ENCODE peak calls at places on chromosomes 4 and X, in seven cellular contexts. One of them, this sample, is unnamed.

GRCh38 chrX:9515464-9515863 is 50.6 kb downstream of the TBL1X start:
- DNase-seq in endothelial cell of umbilical vein: no peak
- DNase-seq in H1: no peak
- DNase-seq in upper lobe of left lung: no peak
- DNase-seq in K562: no peak
- DNase-seq in transverse colon: no peak
- DNase-seq in sigmoid colon: no peak
- DNase-seq in this sample: no peak

GRCh38 chr4:148214529-148215166 is 227.6 kb downstream of the NR3C2 start:
- DNase-seq in endothelial cell of umbilical vein: peak; percentile 12
- DNase-seq in H1: no peak
- DNase-seq in upper lobe of left lung: no peak
- DNase-seq in K562: no peak
- DNase-seq in transverse colon: no peak
- DNase-seq in sigmoid colon: peak; percentile 80
- DNase-seq in this sample: peak; percentile 9

GRCh38 chr4:2248821-2249261 is 6.9 kb upstream of the HAUS3 start:
- DNase-seq in endothelial cell of umbilical vein: no peak
- DNase-seq in H1: no peak
- DNase-seq in upper lobe of left lung: peak; percentile 67
- DNase-seq in K562: no peak
- DNase-seq in transverse colon: no peak
- DNase-seq in sigmoid colon: no peak
- DNase-seq in this sample: no peak

GRCh38 chrX:103882999-103883398 is 50.9 kb upstream of the RAB9B start:
- DNase-seq in endothelial cell of umbilical vein: no peak
- DNase-seq in H1: no peak
- DNase-seq in upper lobe of left lung: no peak
- DNase-seq in K562: no peak
- DNase-seq in transverse colon: no peak
- DNase-seq in sigmoid colon: no peak
- DNase-seq in this sample: no peak

GRCh38 chr4:186765138-186765537 is 41.5 kb upstream of the FAT1 start:
- DNase-seq in endothelial cell of umbilical vein: no peak
- DNase-seq in H1: no peak
- DNase-seq in upper lobe of left lung: no peak
- DNase-seq in K562: peak; percentile 58
- DNase-seq in transverse colon: peak; percentile 82
- DNase-seq in sigmoid colon: no peak
- DNase-seq in this sample: peak; percentile 39

GRCh38 chrX:68511255-68511654 is 12.4 kb downstream of the YIPF6 start:
- DNase-seq in endothelial cell of umbilical vein: peak; percentile 42
- DNase-seq in H1: no peak
- DNase-seq in upper lobe of left lung: no peak
- DNase-seq in K562: peak; percentile 29
- DNase-seq in transverse colon: peak; percentile 18
- DNase-seq in sigmoid colon: no peak
- DNase-seq in this sample: peak; percentile 55

GRCh38 chrX:70456256-70456655 is 11.6 kb downstream of the DLG3 start:
- DNase-seq in endothelial cell of umbilical vein: no peak
- DNase-seq in H1: no peak
- DNase-seq in upper lobe of left lung: no peak
- DNase-seq in K562: no peak
- DNase-seq in transverse colon: no peak
- DNase-seq in sigmoid colon: no peak
- DNase-seq in this sample: no peak

GRCh38 chrX:25600776-25601175 is 537.4 kb upstream of the MAGEB18 start:
- DNase-seq in endothelial cell of umbilical vein: no peak
- DNase-seq in H1: no peak
- DNase-seq in upper lobe of left lung: no peak
- DNase-seq in K562: no peak
- DNase-seq in transverse colon: no peak
- DNase-seq in sigmoid colon: no peak
- DNase-seq in this sample: no peak

GRCh38 chr4:168781884-168782283 is 228.2 kb downstream of the CBR4 start:
- DNase-seq in endothelial cell of umbilical vein: no peak
- DNase-seq in H1: no peak
- DNase-seq in upper lobe of left lung: no peak
- DNase-seq in K562: no peak
- DNase-seq in transverse colon: no peak
- DNase-seq in sigmoid colon: no peak
- DNase-seq in this sample: no peak

GRCh38 chr4:107035711-107036601 is at the start of gene DKK2:
- DNase-seq in endothelial cell of umbilical vein: peak; percentile 20
- DNase-seq in H1: no peak
- DNase-seq in upper lobe of left lung: peak; percentile 48
- DNase-seq in K562: no peak
- DNase-seq in transverse colon: peak; percentile 10
- DNase-seq in sigmoid colon: peak; percentile 74
- DNase-seq in this sample: peak; percentile 62

GRCh38 chrX:129961180-129962083 is 21.0 kb upstream of the BCORL1 start:
- DNase-seq in endothelial cell of umbilical vein: no peak
- DNase-seq in H1: no peak
- DNase-seq in upper lobe of left lung: peak; percentile 84
- DNase-seq in K562: peak; percentile 88
- DNase-seq in transverse colon: peak; percentile 85
- DNase-seq in sigmoid colon: peak; percentile 64
- DNase-seq in this sample: peak; percentile 80

GRCh38 chr4:71683309-71683708 is 100.6 kb downstream of the GC start:
- DNase-seq in endothelial cell of umbilical vein: no peak
- DNase-seq in H1: no peak
- DNase-seq in upper lobe of left lung: no peak
- DNase-seq in K562: no peak
- DNase-seq in transverse colon: no peak
- DNase-seq in sigmoid colon: no peak
- DNase-seq in this sample: no peak

GRCh38 chr4:94341468-94341867 is 1.2 kb downstream of the HPGDS start:
- DNase-seq in endothelial cell of umbilical vein: no peak
- DNase-seq in H1: no peak
- DNase-seq in upper lobe of left lung: no peak
- DNase-seq in K562: no peak
- DNase-seq in transverse colon: no peak
- DNase-seq in sigmoid colon: no peak
- DNase-seq in this sample: no peak

GRCh38 chr4:94334962-94335361 is 7.7 kb downstream of the HPGDS start:
- DNase-seq in endothelial cell of umbilical vein: no peak
- DNase-seq in H1: no peak
- DNase-seq in upper lobe of left lung: no peak
- DNase-seq in K562: no peak
- DNase-seq in transverse colon: no peak
- DNase-seq in sigmoid colon: no peak
- DNase-seq in this sample: peak; percentile 15

GRCh38 chr4:94339779-94340178 is 2.9 kb downstream of the HPGDS start:
- DNase-seq in endothelial cell of umbilical vein: no peak
- DNase-seq in H1: no peak
- DNase-seq in upper lobe of left lung: no peak
- DNase-seq in K562: no peak
- DNase-seq in transverse colon: no peak
- DNase-seq in sigmoid colon: no peak
- DNase-seq in this sample: no peak

GRCh38 chr4:94342713-94343112 is at the start of gene HPGDS:
- DNase-seq in endothelial cell of umbilical vein: no peak
- DNase-seq in H1: no peak
- DNase-seq in upper lobe of left lung: no peak
- DNase-seq in K562: no peak
- DNase-seq in transverse colon: no peak
- DNase-seq in sigmoid colon: no peak
- DNase-seq in this sample: no peak

DNA sequence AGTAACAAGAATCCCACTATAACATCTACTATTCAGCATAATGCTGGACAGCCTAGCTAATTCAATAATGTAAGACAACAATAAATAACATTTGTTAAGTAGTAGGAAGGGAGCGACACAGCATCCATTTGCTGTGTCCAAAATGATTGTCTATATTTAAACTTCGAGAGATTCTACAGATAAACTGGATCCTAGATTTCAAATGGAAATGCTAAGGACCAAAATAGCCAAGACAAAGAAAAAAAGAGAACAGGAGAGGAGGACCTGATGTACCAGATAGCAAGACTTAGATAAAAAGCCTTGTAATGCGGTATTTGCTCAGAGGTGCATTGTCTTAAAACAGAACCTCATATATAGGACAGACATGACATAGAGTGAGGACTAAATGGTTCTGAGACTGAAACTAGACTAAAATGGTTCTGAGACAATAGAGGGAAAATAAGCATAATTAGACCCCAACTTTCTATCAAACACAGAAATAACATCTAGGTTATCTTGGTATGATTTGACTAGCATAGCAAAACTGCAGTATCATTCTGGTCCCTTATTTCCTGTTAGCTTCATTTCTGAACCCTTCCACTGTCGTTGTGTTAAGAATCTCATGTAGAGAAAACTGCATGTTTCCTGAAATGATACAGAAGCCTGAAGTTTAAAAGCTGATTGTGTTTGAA is 3.8 kb downstream of the HPGDS start:
- DNase-seq in endothelial cell of umbilical vein: no peak
- DNase-seq in H1: no peak
- DNase-seq in upper lobe of left lung: no peak
- DNase-seq in K562: no peak
- DNase-seq in transverse colon: no peak
- DNase-seq in sigmoid colon: no peak
- DNase-seq in this sample: no peak
- H3K4me3 ChIP-seq in endothelial cell of umbilical vein: no peak overlapping the region
- H3K4me3 ChIP-seq in H1: no peak overlapping the region
- H3K4me3 ChIP-seq in upper lobe of left lung: no peak overlapping the region
- H3K4me3 ChIP-seq in K562: no peak overlapping the region
- H3K4me3 ChIP-seq in transverse colon: no peak overlapping the region
- H3K4me3 ChIP-seq in sigmoid colon: no peak overlapping the region
- H3K4me3 ChIP-seq in this sample: no peak overlapping the region

GRCh38 chrX:47222776-47223350 is 4.4 kb downstream of the CDK16 start:
- DNase-seq in endothelial cell of umbilical vein: no peak
- DNase-seq in H1: no peak
- DNase-seq in upper lobe of left lung: no peak
- DNase-seq in K562: peak; percentile 48
- DNase-seq in transverse colon: no peak
- DNase-seq in sigmoid colon: no peak
- DNase-seq in this sample: peak; percentile 39

GRCh38 chrX:47218920-47219815 is 687 bp downstream of the CDK16 start:
- DNase-seq in endothelial cell of umbilical vein: peak; percentile 5
- DNase-seq in H1: no peak
- DNase-seq in upper lobe of left lung: peak; percentile 89
- DNase-seq in K562: peak; percentile 72
- DNase-seq in transverse colon: peak; percentile 70
- DNase-seq in sigmoid colon: peak; percentile 77
- DNase-seq in this sample: peak; percentile 48

GRCh38 chrX:47223476-47224250 is 5.2 kb downstream of the CDK16 start:
- DNase-seq in endothelial cell of umbilical vein: no peak
- DNase-seq in H1: no peak
- DNase-seq in upper lobe of left lung: no peak
- DNase-seq in K562: no peak
- DNase-seq in transverse colon: no peak
- DNase-seq in sigmoid colon: no peak
- DNase-seq in this sample: no peak

GRCh38 chrX:47224266-47224895 is 5.9 kb downstream of the CDK16 start:
- DNase-seq in endothelial cell of umbilical vein: no peak
- DNase-seq in H1: no peak
- DNase-seq in upper lobe of left lung: no peak
- DNase-seq in K562: no peak
- DNase-seq in transverse colon: no peak
- DNase-seq in sigmoid colon: no peak
- DNase-seq in this sample: no peak

GRCh38 chrX:47221756-47222155 is 3.3 kb downstream of the CDK16 start:
- DNase-seq in endothelial cell of umbilical vein: no peak
- DNase-seq in H1: no peak
- DNase-seq in upper lobe of left lung: no peak
- DNase-seq in K562: no peak
- DNase-seq in transverse colon: no peak
- DNase-seq in sigmoid colon: no peak
- DNase-seq in this sample: no peak
- TF ChIP-seq POLR2AphosphoS5 in endothelial cell of umbilical vein: no peak
- TF ChIP-seq POLR2AphosphoS5 in H1: no peak
- TF ChIP-seq POLR2AphosphoS5 in upper lobe of left lung: no peak
- TF ChIP-seq POLR2AphosphoS5 in K562: no peak
- TF ChIP-seq POLR2AphosphoS5 in transverse colon: no peak
- TF ChIP-seq POLR2AphosphoS5 in sigmoid colon: no peak
- TF ChIP-seq POLR2AphosphoS5 in this sample: no peak

DNA sequence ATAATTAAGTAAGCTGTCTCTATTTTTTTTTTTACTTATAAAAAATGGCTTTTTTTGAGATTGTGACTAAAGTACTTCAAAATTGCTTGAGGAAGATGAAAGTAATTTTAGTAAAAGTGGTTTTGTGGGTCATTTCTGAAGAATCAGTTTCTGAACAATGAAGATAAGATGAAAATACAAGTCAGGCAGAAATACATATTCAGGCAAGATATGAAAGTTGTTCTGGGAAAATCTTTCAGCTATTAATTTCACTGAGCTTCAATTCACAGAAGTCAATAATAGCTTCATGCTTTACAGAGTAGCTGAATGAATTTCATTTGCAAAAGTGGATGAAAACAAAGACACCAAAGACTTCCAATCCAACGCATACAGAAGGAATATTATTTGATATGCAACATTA is 305.2 kb upstream of the ARSJ start:
- DNase-seq in endothelial cell of umbilical vein: no peak
- DNase-seq in H1: no peak
- DNase-seq in upper lobe of left lung: no peak
- DNase-seq in K562: no peak
- DNase-seq in transverse colon: no peak
- DNase-seq in sigmoid colon: no peak
- DNase-seq in this sample: no peak
- H3K4me3 ChIP-seq in endothelial cell of umbilical vein: no peak overlapping the region
- H3K4me3 ChIP-seq in H1: no peak overlapping the region
- H3K4me3 ChIP-seq in upper lobe of left lung: no peak overlapping the region
- H3K4me3 ChIP-seq in K562: no peak overlapping the region
- H3K4me3 ChIP-seq in transverse colon: no peak overlapping the region
- H3K4me3 ChIP-seq in sigmoid colon: no peak overlapping the region
- H3K4me3 ChIP-seq in this sample: no peak overlapping the region

GRCh38 chr4:143384381-143384994 is 47.8 kb downstream of the GAB1 start:
- DNase-seq in endothelial cell of umbilical vein: peak; percentile 65
- DNase-seq in H1: no peak
- DNase-seq in upper lobe of left lung: no peak
- DNase-seq in K562: no peak
- DNase-seq in transverse colon: no peak
- DNase-seq in sigmoid colon: no peak
- DNase-seq in this sample: no peak
- TF ChIP-seq POLR2AphosphoS5 in endothelial cell of umbilical vein: no peak
- TF ChIP-seq POLR2AphosphoS5 in H1: no peak
- TF ChIP-seq POLR2AphosphoS5 in upper lobe of left lung: no peak
- TF ChIP-seq POLR2AphosphoS5 in K562: no peak
- TF ChIP-seq POLR2AphosphoS5 in transverse colon: no peak
- TF ChIP-seq POLR2AphosphoS5 in sigmoid colon: no peak
- TF ChIP-seq POLR2AphosphoS5 in this sample: no peak